ENCODE peak calls at places on chromosomes 2 and 18, in ten cellular contexts. J, B, C, V, E, S, A, Q, Y and K are unnamed samples.

GRCh38 chr2:4101938-4102337 is 398.6 kb downstream of the DCDC2C start:
- DNase-seq in J (no peak), B (no peak), E (no peak), S (no peak), Y (no peak), V (no peak), Q (no peak), A (no peak), C (no peak), K (no peak)

GRCh38 chr2:129142465-129142864 is 823.8 kb upstream of the HS6ST1 start:
- DNase-seq in Q (no peak), Y (no peak), V (no peak), C (no peak), A (no peak), E (no peak), S (no peak), B (no peak), J (no peak), K (no peak)

GRCh38 chr18:49561377-49562193 is at the start of gene LIPG:
- DNase-seq in J (peak), V (peak), S (peak), Y (no peak), A (peak), E (no peak), Q (peak), C (peak), B (no peak), K (peak)

GRCh38 chr18:9968081-9968848 is 54.4 kb downstream of the VAPA start:
- DNase-seq in J (no peak), B (no peak), C (no peak), E (no peak), A (no peak), Q (no peak), Y (no peak), S (no peak), V (no peak), K (no peak)

GRCh38 chr2:112813043-112813966 is 23.3 kb downstream of the IL1B start:
- DNase-seq in A (no peak), B (no peak), E (no peak), Q (no peak), Y (no peak), S (no peak), C (no peak), V (no peak), J (no peak), K (no peak)

GRCh38 chr18:44826418-44827259 is 146.0 kb downstream of the SETBP1 start:
- DNase-seq in V (peak), Y (peak), Q (peak), B (no peak), J (no peak), E (peak), A (no peak), C (peak), S (no peak), K (no peak)

GRCh38 chr2:221282386-221282785 is 289.7 kb downstream of the EPHA4 start:
- DNase-seq in Y (no peak), B (no peak), S (no peak), C (no peak), A (no peak), J (no peak), V (no peak), Q (no peak), E (no peak), K (no peak)

GRCh38 chr2:67234443-67234842 is 162.7 kb upstream of the ETAA1 start:
- DNase-seq in E (peak), A (no peak), C (no peak), S (no peak), V (peak), Q (no peak), J (no peak), B (no peak), Y (no peak), K (no peak)

GRCh38 chr2:25237764-25238163 is 69.4 kb upstream of the POMC start:
- DNase-seq in E (no peak), Q (no peak), A (no peak), Y (no peak), S (no peak), V (no peak), B (no peak), J (no peak), C (no peak), K (no peak)

GRCh38 chr2:69950241-69950640 is 11.2 kb downstream of the ASPRV1 start:
- DNase-seq in B (no peak), J (no peak), Y (no peak), V (no peak), Q (no peak), C (no peak), E (no peak), S (no peak), A (no peak), K (no peak)

GRCh38 chr2:73203055-73203681 is 794 bp downstream of the NOTO start:
- DNase-seq in Y (no peak), E (no peak), J (peak), B (no peak), Q (no peak), C (no peak), A (no peak), V (no peak), S (no peak), K (no peak)

GRCh38 chr2:123502926-123503325 is 522.2 kb upstream of the CNTNAP5 start:
- DNase-seq in E (no peak), C (no peak), J (no peak), A (no peak), S (no peak), Q (no peak), B (no peak), V (no peak), Y (no peak), K (no peak)

GRCh38 chr2:184598313-184599053 is at the start of gene ZNF804A:
- DNase-seq in A (no peak), E (peak), C (peak), Q (peak), S (peak), Y (peak), B (no peak), V (peak), J (peak), K (no peak)

GRCh38 chr18:50401888-50402287 is 27.0 kb downstream of the SKA1 start:
- DNase-seq in S (peak), Y (no peak), J (peak), C (no peak), V (peak), E (peak), Q (peak), B (no peak), A (peak), K (no peak)

GRCh38 chr2:230677182-230677946 is 35.3 kb upstream of the CAB39 start:
- DNase-seq in B (no peak), S (no peak), E (no peak), J (no peak), Q (no peak), A (no peak), V (no peak), C (no peak), Y (no peak), K (no peak)

GRCh38 chr2:181123798-181124217 is 143.4 kb downstream of the UBE2E3 start:
- DNase-seq in S (peak), B (peak), Y (no peak), J (no peak), A (no peak), C (no peak), Q (no peak), V (no peak), E (no peak), K (peak)

GRCh38 chr2:190407662-190408537 is at the start of gene MFSD6:
- DNase-seq in Q (peak), E (no peak), A (peak), S (peak), V (peak), B (no peak), C (peak), Y (peak), J (peak), K (peak)

GRCh38 chr18:22848618-22849017 is 84.5 kb upstream of the RBBP8 start:
- DNase-seq in S (no peak), V (peak), E (no peak), A (no peak), C (no peak), J (no peak), Q (no peak), Y (no peak), B (no peak), K (no peak)

GRCh38 chr2:172864182-172864581 is 128.5 kb downstream of the RAPGEF4 start:
- DNase-seq in B (no peak), E (peak), A (peak), Q (peak), C (peak), V (peak), Y (peak), S (peak), J (peak), K (no peak)

GRCh38 chr2:235170536-235171510 is 219.0 kb downstream of the SH3BP4 start:
- DNase-seq in E (peak), Y (peak), Q (no peak), C (no peak), S (no peak), A (no peak), B (no peak), V (peak), J (no peak), K (no peak)

GRCh38 chr2:179671314-179671713 is 190.1 kb downstream of the ZNF385B start:
- DNase-seq in C (no peak), B (no peak), V (peak), S (no peak), E (no peak), J (no peak), Y (no peak), A (no peak), Q (no peak), K (no peak)

GRCh38 chr18:3747176-3747973 is 297.4 kb downstream of the TGIF1 start:
- DNase-seq in J (no peak), B (no peak), C (no peak), V (no peak), Q (no peak), E (no peak), S (no peak), A (no peak), Y (no peak), K (no peak)

GRCh38 chr2:8648441-8648840 is 33.4 kb upstream of the ID2 start:
- DNase-seq in C (no peak), S (no peak), V (no peak), Y (no peak), E (no peak), B (no peak), J (peak), Q (no peak), A (no peak), K (no peak)

GRCh38 chr18:22377769-22378168 is 39.9 kb downstream of the CTAGE1 start:
- DNase-seq in Y (no peak), A (no peak), C (no peak), J (no peak), B (no peak), Q (no peak), S (no peak), V (no peak), E (no peak), K (no peak)

GRCh38 chr2:48852938-48853337 is 97.4 kb upstream of the LHCGR start:
- DNase-seq in A (no peak), E (peak), Y (no peak), V (no peak), S (no peak), J (no peak), Q (no peak), B (no peak), C (no peak), K (no peak)

GRCh38 chr2:168030862-168031624 is 216.4 kb downstream of the STK39 start:
- DNase-seq in Y (no peak), E (no peak), J (no peak), B (no peak), V (peak), A (no peak), S (peak), Q (no peak), C (no peak), K (no peak)

GRCh38 chr2:218815244-218815637 is 16.4 kb downstream of the PRKAG3 start:
- DNase-seq in J (no peak), Y (no peak), S (no peak), V (no peak), A (no peak), E (no peak), Q (no peak), C (no peak), B (no peak), K (no peak)

GRCh38 chr2:128775401-128776285 is 457.0 kb upstream of the HS6ST1 start:
- DNase-seq in C (no peak), S (no peak), E (no peak), Y (no peak), Q (peak), B (no peak), A (no peak), J (peak), V (no peak), K (no peak)

GRCh38 chr18:79797518-79798345 is at the start of gene KCNG2:
- DNase-seq in Q (peak), V (peak), J (peak), E (no peak), A (peak), S (peak), B (no peak), C (no peak), Y (no peak), K (no peak)

GRCh38 chr2:11678306-11678960 is 8.4 kb upstream of the NTSR2 start:
- DNase-seq in J (peak), V (no peak), E (no peak), B (no peak), Y (no peak), S (no peak), C (no peak), A (no peak), Q (no peak), K (no peak)

GRCh38 chr18:77138270-77138669 is 5.7 kb upstream of the MBP start:
- DNase-seq in Y (no peak), B (no peak), A (no peak), S (no peak), C (no peak), V (no peak), E (no peak), Q (no peak), J (no peak), K (no peak)

GRCh38 chr2:221019668-221020067 is 552.4 kb downstream of the EPHA4 start:
- DNase-seq in Q (no peak), S (no peak), A (no peak), J (no peak), C (no peak), Y (no peak), E (no peak), V (no peak), B (no peak), K (no peak)

GRCh38 chr2:42105330-42106256 is 57.8 kb downstream of the PKDCC start:
- DNase-seq in E (no peak), V (no peak), Q (peak), S (peak), A (peak), J (peak), C (peak), Y (no peak), B (no peak), K (peak)

GRCh38 chr2:242030226-242030575 is 160.7 kb downstream of the RTP5 start:
- DNase-seq in A (no peak), Q (peak), E (no peak), V (no peak), B (no peak), S (no peak), J (peak), C (no peak), Y (no peak), K (no peak)

GRCh38 chr2:26185304-26185928 is 12.5 kb downstream of the GAREM2 start:
- DNase-seq in S (no peak), E (no peak), Q (no peak), B (no peak), C (no peak), Y (no peak), V (no peak), A (no peak), J (no peak), K (no peak)

GRCh38 chr2:225993430-225993829 is 593.9 kb downstream of the NYAP2 start:
- DNase-seq in S (no peak), Y (no peak), A (no peak), C (no peak), Q (no peak), B (no peak), J (no peak), V (no peak), E (no peak), K (no peak)

GRCh38 chr2:73933194-73933593 is 6.5 kb downstream of the DGUOK start:
- DNase-seq in Y (peak), C (peak), Q (no peak), V (no peak), E (no peak), B (no peak), A (no peak), J (no peak), S (no peak), K (no peak)

GRCh38 chr2:241858206-241859016 is at the start of gene PDCD1:
- DNase-seq in V (no peak), A (peak), E (no peak), S (peak), B (no peak), C (no peak), Y (no peak), J (peak), Q (peak), K (no peak)

GRCh38 chr2:3266727-3267548 is 110.7 kb downstream of the EIPR1 start:
- DNase-seq in B (no peak), J (no peak), V (no peak), S (no peak), Q (no peak), C (no peak), Y (no peak), E (no peak), A (no peak), K (no peak)